ENCODE peak calls at places on chromosomes 11 and 22, in five cellular contexts. U, K, L, B and P are unnamed samples. For H3K27me3, the result is how much of the 10 kb centered on the place peaks cover.

GRCh38 chr22:24707477-24707816 is 67.1 kb downstream of the PIWIL3 start:
- DNase-seq in K (no peak), B (no peak), U (peak), L (no peak), P (no peak)

GRCh38 chr11:92225206-92225562 is 566 bp downstream of the FAT3 start:
- DNase-seq in B (no peak), L (peak), K (no peak), U (no peak), P (peak)

GRCh38 chr11:120952503-120953229 is 71.2 kb upstream of the TBCEL start:
- DNase-seq in B (peak), K (peak), U (peak), L (peak), P (peak)

GRCh38 chr11:93145381-93145780 is 52.4 kb downstream of the SLC36A4 start:
- DNase-seq in B (no peak), U (no peak), L (no peak), K (no peak), P (no peak)

GRCh38 chr11:27545946-27546345 is 39.4 kb upstream of the LIN7C start:
- DNase-seq in B (no peak), K (no peak), U (no peak), L (no peak), P (no peak)

GRCh38 chr11:128291835-128292234 is 295.5 kb downstream of the ETS1 start:
- DNase-seq in L (no peak), B (no peak), U (peak), K (no peak), P (no peak)

GRCh38 chr11:29022676-29023075 is 914.5 kb downstream of the METTL15 start:
- DNase-seq in L (no peak), U (no peak), K (no peak), B (no peak), P (no peak)

GRCh38 chr11:31947051-31947450 is 135.9 kb upstream of the PAX6 start:
- DNase-seq in L (no peak), U (no peak), B (no peak), K (no peak), P (no peak)

GRCh38 chr22:47563406-47564157 is 801.1 kb downstream of the TBC1D22A start:
- DNase-seq in B (no peak), L (no peak), U (no peak), K (no peak), P (no peak)

GRCh38 chr22:20979940-20980453 is 2.1 kb upstream of the LZTR1 start:
- DNase-seq in B (no peak), L (no peak), K (no peak), U (no peak), P (peak)

GRCh38 chr22:26681395-26681821 is 24.0 kb downstream of the MIAT start:
- DNase-seq in B (peak), L (no peak), U (no peak), K (no peak), P (peak)

GRCh38 chr11:35463211-35463810 is 44.0 kb upstream of the SLC1A2 start:
- DNase-seq in U (no peak), L (no peak), K (no peak), B (no peak), P (no peak)

GRCh38 chr11:110297726-110298297 is 1.4 kb upstream of the RDX start:
- DNase-seq in U (no peak), K (no peak), B (peak), L (no peak), P (no peak)

GRCh38 chr22:50308597-50308935 is 1.1 kb upstream of the PLXNB2 start:
- DNase-seq in U (peak), B (no peak), K (peak), L (peak), P (peak)

GRCh38 chr11:33391893-33392251 is 134.7 kb downstream of the HIPK3 start:
- DNase-seq in U (no peak), B (no peak), L (no peak), K (no peak), P (no peak)

GRCh38 chr11:64924910-64925284 is 408 bp downstream of the PPP2R5B start:
- DNase-seq in K (peak), U (peak), L (no peak), B (peak), P (no peak)

GRCh38 chr22:46038174-46038487 is 61.2 kb upstream of the WNT7B start:
- DNase-seq in L (no peak), K (no peak), U (no peak), B (no peak), P (no peak)

GRCh38 chr11:36055356-36055755 is 111.5 kb downstream of the LDLRAD3 start:
- DNase-seq in K (no peak), U (no peak), B (no peak), L (no peak), P (no peak)

GRCh38 chr11:11895672-11896071 is 53.9 kb downstream of the USP47 start:
- DNase-seq in K (no peak), L (no peak), U (no peak), B (no peak), P (no peak)

GRCh38 chr11:128232588-128232987 is 354.8 kb downstream of the ETS1 start:
- DNase-seq in B (no peak), L (no peak), K (no peak), U (no peak), P (no peak)

GRCh38 chr22:29879738-29880137 is 3.2 kb upstream of the MTMR3 start:
- DNase-seq in B (no peak), U (no peak), K (no peak), L (no peak), P (no peak)

GRCh38 chr11:66344550-66345315 is at the start of gene BRMS1:
- DNase-seq in K (peak), L (peak), U (peak), B (peak), P (peak)

GRCh38 chr22:26777402-26777801 is 120.0 kb downstream of the MIAT start:
- DNase-seq in L (no peak), K (no peak), U (no peak), B (peak), P (no peak)

GRCh38 chr11:94751216-94751612 is 16.9 kb upstream of the AMOTL1 start:
- DNase-seq in B (no peak), U (no peak), L (no peak), K (no peak), P (no peak)

GRCh38 chr11:63915961-63916836 is 765 bp downstream of the RCOR2 start:
- DNase-seq in U (peak), K (no peak), L (peak), B (peak), P (peak)

GRCh38 chr11:75344761-75345454 is 6.6 kb downstream of the ARRB1 start:
- DNase-seq in L (no peak), B (no peak), K (no peak), U (no peak), P (no peak)

GRCh38 chr11:133835258-133836075 is 9.8 kb downstream of the SPATA19 start:
- DNase-seq in U (no peak), K (no peak), L (no peak), B (no peak), P (no peak)

GRCh38 chr11:129346916-129347315 is 28.7 kb upstream of the BARX2 start:
- DNase-seq in K (no peak), U (no peak), L (no peak), B (no peak), P (no peak)

GRCh38 chr11:115194798-115195101 is 309.5 kb downstream of the CADM1 start:
- DNase-seq in K (no peak), L (no peak), B (no peak), U (no peak), P (no peak)

DNA sequence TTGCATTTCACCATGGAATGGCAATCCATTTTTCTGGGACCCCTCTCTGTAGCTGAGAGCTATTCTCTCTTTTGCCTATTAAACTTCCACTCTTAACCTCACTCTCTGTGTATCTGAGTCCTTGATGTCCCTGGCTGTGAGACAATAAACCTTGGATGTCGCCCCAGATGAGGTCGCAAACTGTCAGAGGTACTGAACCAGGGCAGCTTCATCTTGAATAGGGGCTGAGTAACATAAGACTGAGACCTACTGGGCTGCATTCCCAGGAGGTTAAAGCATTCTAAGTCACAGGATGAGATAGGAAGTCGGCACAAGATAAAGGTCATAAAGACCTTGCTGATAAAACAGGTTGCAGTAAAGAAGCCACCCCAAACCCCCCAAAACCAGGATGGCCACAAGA is 68.0 kb downstream of the RSF1 start:
- DNase-seq in L (no peak), U (no peak), K (no peak), B (no peak), P (no peak)
- H3K4me3 ChIP-seq in L (no peak), U (no peak), K (no peak), B (no peak), P (no peak)

DNA sequence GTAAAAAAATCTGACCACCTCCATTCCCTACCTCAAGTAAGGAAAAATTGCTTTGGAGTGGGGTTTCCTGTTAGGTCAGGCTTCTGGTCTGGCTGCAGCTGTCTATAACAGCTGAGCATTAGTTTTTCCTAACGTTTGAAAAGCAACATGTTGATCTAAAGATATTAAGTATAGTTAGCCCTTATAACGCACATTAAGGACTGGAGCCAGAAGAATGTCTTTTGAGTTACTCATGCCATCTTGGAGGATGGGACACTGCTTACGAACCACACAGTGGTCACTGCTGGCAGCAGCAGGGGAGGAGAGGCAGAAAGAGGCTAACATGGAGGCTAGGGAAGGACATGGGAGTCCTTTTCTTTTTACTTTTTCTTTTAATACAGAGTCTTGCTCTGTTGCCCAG is 44.1 kb upstream of the GDPD4 start:
- DNase-seq in B (no peak), K (no peak), U (no peak), L (no peak), P (no peak)
- H3K27me3 ChIP-seq in B (under half), K (under half), U (under half), L (under half), P (under half)

DNA sequence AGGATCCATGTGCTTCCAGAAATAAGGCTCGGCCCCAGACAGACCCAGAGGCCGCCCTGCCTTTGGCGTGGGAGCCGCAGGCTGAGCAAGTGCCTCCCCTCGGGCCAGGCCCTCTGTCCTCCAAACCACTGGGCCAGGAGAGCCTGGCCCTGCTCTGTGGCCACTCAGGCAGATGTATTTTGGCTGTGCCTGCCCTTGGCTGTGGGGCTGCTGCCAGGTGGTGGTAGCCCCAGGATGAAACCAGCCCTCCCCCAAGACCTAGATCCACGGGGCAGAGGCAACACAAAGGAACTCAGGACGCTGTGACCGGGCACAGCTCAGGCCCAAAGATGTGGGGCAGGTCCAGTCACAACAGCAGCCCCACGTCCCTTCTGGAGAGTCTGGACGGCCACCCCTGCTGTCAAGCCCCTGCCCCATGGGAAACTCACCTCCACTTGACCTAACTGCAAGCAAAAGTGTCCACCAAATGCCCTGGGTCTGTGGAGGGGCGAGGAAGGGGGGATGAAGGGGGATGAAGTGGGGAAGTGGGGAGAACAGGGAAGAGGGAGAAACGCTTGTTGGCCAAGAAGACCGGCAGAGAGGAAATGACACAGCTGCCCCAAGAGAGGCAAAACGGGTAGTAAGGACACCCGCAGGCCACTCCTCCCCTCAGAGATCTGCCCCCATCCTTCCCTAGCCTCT is 23.9 kb downstream of the PISD start:
- DNase-seq in U (peak), B (no peak), K (no peak), L (no peak), P (no peak)
- H3K4me3 ChIP-seq in U (no peak), B (no peak), K (peak), L (peak), P (no peak)

GRCh38 chr11:46332568-46333128 is 14.6 kb upstream of the DGKZ start:
- DNase-seq in B (no peak), L (no peak), U (no peak), K (no peak), P (peak)

GRCh38 chr11:46330887-46331652 is 16.2 kb upstream of the DGKZ start:
- DNase-seq in L (no peak), B (no peak), U (no peak), K (no peak), P (no peak)

GRCh38 chr11:46331653-46331984 is 15.6 kb upstream of the DGKZ start:
- DNase-seq in U (no peak), B (no peak), K (no peak), L (no peak), P (no peak)

GRCh38 chr11:46333129-46333947 is 13.9 kb upstream of the DGKZ start:
- DNase-seq in B (no peak), U (no peak), L (no peak), K (no peak), P (no peak)

GRCh38 chr11:46332093-46332567 is 15.1 kb upstream of the DGKZ start:
- DNase-seq in K (no peak), L (no peak), U (no peak), B (no peak), P (no peak)
- H3K27me3 ChIP-seq in K (half or more), L (under half), U (half or more), B (under half), P (under half)